ENCODE peak calls at places on chromosomes 1 and 21, in four cellular contexts. One of them, this sample, is unnamed. For H3K4me1, the result is how much of the 10 kb centered on the place peaks cover.

GRCh38 chr1:161486806-161487482 is 18.3 kb upstream of the FCGR2A start:
- DNase-seq in aorta: no peak
- DNase-seq in neural progenitor cell: peak
- DNase-seq in psoas muscle: no peak
- DNase-seq in this sample: peak

GRCh38 chr1:89873757-89874156 is 52.9 kb downstream of the LRRC8D start:
- DNase-seq in aorta: no peak
- DNase-seq in psoas muscle: no peak
- DNase-seq in neural progenitor cell: no peak
- DNase-seq in this sample: no peak

GRCh38 chr1:228141082-228141870 is 1.2 kb downstream of the GUK1 start:
- DNase-seq in neural progenitor cell: no peak
- DNase-seq in aorta: peak
- DNase-seq in psoas muscle: peak
- DNase-seq in this sample: peak

GRCh38 chr1:214808845-214809460 is 206.0 kb downstream of the CENPF start:
- DNase-seq in neural progenitor cell: peak
- DNase-seq in psoas muscle: no peak
- DNase-seq in aorta: no peak
- DNase-seq in this sample: no peak

GRCh38 chr1:235461954-235462353 is 42.3 kb downstream of the B3GALNT2 start:
- DNase-seq in neural progenitor cell: no peak
- DNase-seq in aorta: no peak
- DNase-seq in psoas muscle: no peak
- DNase-seq in this sample: no peak

GRCh38 chr21:34702341-34702807 is 33.6 kb downstream of the CLIC6 start:
- DNase-seq in aorta: peak
- DNase-seq in psoas muscle: peak
- DNase-seq in neural progenitor cell: no peak
- DNase-seq in this sample: peak

GRCh38 chr1:2229032-2229920 is 1.2 kb downstream of the SKI start:
- DNase-seq in neural progenitor cell: peak
- DNase-seq in psoas muscle: peak
- DNase-seq in aorta: peak
- DNase-seq in this sample: peak

GRCh38 chr1:230208619-230209261 is 141.7 kb downstream of the GALNT2 start:
- DNase-seq in psoas muscle: no peak
- DNase-seq in aorta: no peak
- DNase-seq in neural progenitor cell: no peak
- DNase-seq in this sample: no peak

GRCh38 chr1:116508984-116509980 is 61.5 kb downstream of the CD58 start:
- DNase-seq in neural progenitor cell: no peak
- DNase-seq in psoas muscle: no peak
- DNase-seq in aorta: peak
- DNase-seq in this sample: no peak

GRCh38 chr21:40421121-40421520 is 425.8 kb downstream of the DSCAM start:
- DNase-seq in aorta: no peak
- DNase-seq in neural progenitor cell: no peak
- DNase-seq in psoas muscle: no peak
- DNase-seq in this sample: no peak

GRCh38 chr21:33881689-33882440 is 33.7 kb downstream of the ATP5PO start:
- DNase-seq in psoas muscle: no peak
- DNase-seq in neural progenitor cell: no peak
- DNase-seq in aorta: no peak
- DNase-seq in this sample: no peak

GRCh38 chr1:70706381-70707173 is 295.5 kb downstream of the CTH start:
- DNase-seq in aorta: no peak
- DNase-seq in neural progenitor cell: peak
- DNase-seq in psoas muscle: no peak
- DNase-seq in this sample: peak

GRCh38 chr21:35635994-35636393 is 424.3 kb downstream of the SETD4 start:
- DNase-seq in psoas muscle: no peak
- DNase-seq in aorta: no peak
- DNase-seq in neural progenitor cell: no peak
- DNase-seq in this sample: no peak

GRCh38 chr1:31111290-31111951 is 45.9 kb upstream of the PUM1 start:
- DNase-seq in neural progenitor cell: peak
- DNase-seq in aorta: peak
- DNase-seq in psoas muscle: peak
- DNase-seq in this sample: peak

GRCh38 chr1:245213066-245213465 is 58.3 kb downstream of the KIF26B start:
- DNase-seq in psoas muscle: no peak
- DNase-seq in neural progenitor cell: no peak
- DNase-seq in aorta: no peak
- DNase-seq in this sample: no peak

GRCh38 chr1:51266181-51266580 is 30.1 kb downstream of the RNF11 start:
- DNase-seq in neural progenitor cell: no peak
- DNase-seq in aorta: no peak
- DNase-seq in psoas muscle: no peak
- DNase-seq in this sample: no peak

GRCh38 chr1:89810302-89810701 is 10.5 kb upstream of the LRRC8D start:
- DNase-seq in neural progenitor cell: no peak
- DNase-seq in aorta: no peak
- DNase-seq in psoas muscle: no peak
- DNase-seq in this sample: no peak

GRCh38 chr1:182460550-182460951 is 10.6 kb downstream of the RGSL1 start:
- DNase-seq in neural progenitor cell: no peak
- DNase-seq in psoas muscle: no peak
- DNase-seq in aorta: no peak
- DNase-seq in this sample: no peak

GRCh38 chr1:182457844-182458243 is 7.9 kb downstream of the RGSL1 start:
- DNase-seq in neural progenitor cell: no peak
- DNase-seq in aorta: no peak
- DNase-seq in psoas muscle: no peak
- DNase-seq in this sample: no peak

GRCh38 chr1:182459949-182460348 is 10.0 kb downstream of the RGSL1 start:
- DNase-seq in neural progenitor cell: no peak
- DNase-seq in aorta: no peak
- DNase-seq in psoas muscle: no peak
- DNase-seq in this sample: no peak
- H3K4me3 ChIP-seq in neural progenitor cell: no peak
- H3K4me3 ChIP-seq in aorta: no peak
- H3K4me3 ChIP-seq in psoas muscle: no peak
- H3K4me3 ChIP-seq in this sample: no peak

GRCh38 chr1:231238298-231238697 is 2.7 kb upstream of the GNPAT start:
- DNase-seq in neural progenitor cell: no peak
- DNase-seq in aorta: no peak
- DNase-seq in psoas muscle: no peak
- DNase-seq in this sample: no peak
- H3K4me1 ChIP-seq in neural progenitor cell: under half
- H3K4me1 ChIP-seq in aorta: under half
- H3K4me1 ChIP-seq in psoas muscle: half or more
- H3K4me1 ChIP-seq in this sample: under half

GRCh38 chr1:23613191-23614126 is 54.2 kb upstream of the ID3 start:
- DNase-seq in aorta: no peak
- DNase-seq in neural progenitor cell: no peak
- DNase-seq in psoas muscle: no peak
- DNase-seq in this sample: no peak
- H3K4me3 ChIP-seq in aorta: no peak
- H3K4me3 ChIP-seq in neural progenitor cell: no peak
- H3K4me3 ChIP-seq in psoas muscle: no peak
- H3K4me3 ChIP-seq in this sample: no peak

DNA sequence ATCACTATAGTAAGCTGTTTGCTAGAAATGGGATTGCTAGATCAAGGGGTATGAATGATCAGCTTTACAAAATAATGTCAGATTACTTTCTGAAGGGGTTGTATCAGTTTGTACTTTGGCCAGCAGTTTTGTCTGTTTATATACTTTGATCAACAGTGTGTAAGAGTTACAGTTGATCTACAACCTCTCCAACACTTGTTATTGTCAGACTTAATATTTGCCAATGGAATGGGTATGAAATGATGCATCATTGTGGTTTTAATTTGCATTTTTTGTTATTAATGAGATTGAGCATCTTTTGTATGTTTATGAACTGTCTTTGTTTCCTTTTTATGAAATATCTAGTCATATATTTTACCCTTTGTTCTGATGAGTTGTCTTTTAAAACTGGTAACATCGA is 4.3 kb downstream of the TTC3 start:
- DNase-seq in psoas muscle: no peak
- DNase-seq in aorta: no peak
- DNase-seq in neural progenitor cell: no peak
- DNase-seq in this sample: no peak
- H3K4me1 ChIP-seq in psoas muscle: under half
- H3K4me1 ChIP-seq in aorta: under half
- H3K4me1 ChIP-seq in neural progenitor cell: under half
- H3K4me1 ChIP-seq in this sample: under half

GRCh38 chr1:10866314-10867091 is 70.1 kb upstream of the CASZ1 start:
- DNase-seq in neural progenitor cell: peak
- DNase-seq in aorta: peak
- DNase-seq in psoas muscle: peak
- DNase-seq in this sample: no peak
- H3K4me3 ChIP-seq in neural progenitor cell: peak
- H3K4me3 ChIP-seq in aorta: no peak
- H3K4me3 ChIP-seq in psoas muscle: peak
- H3K4me3 ChIP-seq in this sample: peak

DNA sequence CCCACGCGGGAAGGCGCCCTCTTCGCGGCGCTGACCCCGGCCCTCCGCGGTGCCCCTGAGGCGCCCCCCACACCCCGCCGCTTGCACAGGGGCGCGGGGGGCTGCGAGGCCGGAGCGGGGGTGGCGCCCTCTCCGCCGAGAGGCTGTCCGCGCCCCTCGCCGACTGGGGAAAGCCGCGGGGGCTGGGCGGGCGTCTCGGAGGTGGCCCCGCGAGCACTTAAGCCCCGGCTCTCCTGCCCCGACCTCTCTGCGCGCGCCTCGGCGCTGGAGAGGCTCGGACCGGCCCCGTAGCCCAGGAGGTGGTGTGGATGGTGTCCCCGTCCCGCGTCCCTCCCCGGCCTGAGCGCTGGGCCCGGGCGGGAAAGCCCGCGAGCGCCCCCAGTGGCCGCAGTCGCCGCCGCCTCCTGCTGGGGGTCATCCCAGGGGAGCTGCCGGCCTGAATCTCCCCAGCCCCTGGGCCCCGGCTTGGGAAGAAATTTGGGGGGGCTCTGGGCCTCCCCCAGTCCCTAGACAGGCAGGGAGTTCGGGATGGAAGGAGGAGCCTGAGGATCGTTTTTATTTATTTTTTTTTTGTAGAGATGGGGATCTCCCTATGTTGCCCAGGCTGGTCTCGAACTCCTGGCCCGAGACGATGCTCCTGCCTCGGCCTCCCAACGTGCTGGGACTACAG is 1.9 kb upstream of the HES4 start:
- DNase-seq in psoas muscle: peak
- DNase-seq in neural progenitor cell: peak
- DNase-seq in aorta: peak
- DNase-seq in this sample: peak
- H3K4me1 ChIP-seq in psoas muscle: under half
- H3K4me1 ChIP-seq in neural progenitor cell: under half
- H3K4me1 ChIP-seq in aorta: under half
- H3K4me1 ChIP-seq in this sample: under half

DNA sequence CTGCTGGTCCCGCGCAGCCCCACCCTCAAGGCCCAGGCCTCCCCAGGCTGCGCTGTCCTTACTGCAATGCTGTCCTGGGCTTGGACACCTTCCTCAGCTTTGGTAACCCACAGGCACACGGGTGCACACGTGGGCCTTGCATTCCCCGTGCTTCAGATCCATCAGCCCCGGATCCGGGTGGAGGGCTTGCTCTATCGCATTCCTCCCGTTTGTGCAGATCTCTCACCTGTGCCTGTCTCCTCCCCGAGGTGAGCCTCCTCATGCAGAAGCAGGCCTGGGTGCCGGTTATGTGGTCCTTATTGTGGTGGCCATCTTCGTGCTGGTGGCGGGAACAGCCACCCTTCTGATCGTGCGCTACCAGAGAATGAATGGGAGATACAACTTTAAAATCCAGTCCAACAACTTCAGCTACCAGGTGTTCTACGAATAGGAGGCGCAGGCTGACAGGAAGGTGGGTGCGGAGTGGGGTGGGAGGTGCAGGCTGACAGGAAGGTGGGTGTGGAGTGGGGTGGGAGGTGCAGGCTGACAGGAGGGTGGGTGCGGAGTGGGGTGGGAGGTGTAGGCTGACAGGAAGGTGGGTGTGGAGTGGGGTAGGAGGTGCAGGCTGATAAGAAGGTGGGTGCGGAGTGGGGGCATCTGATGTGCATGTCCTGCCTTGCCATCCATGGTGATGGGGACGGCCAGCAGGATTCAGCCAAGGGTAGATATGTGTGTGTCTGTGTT is 66.2 kb downstream of the UMODL1 start:
- DNase-seq in neural progenitor cell: no peak
- DNase-seq in psoas muscle: peak
- DNase-seq in aorta: peak
- DNase-seq in this sample: no peak
- H3K4me3 ChIP-seq in neural progenitor cell: no peak
- H3K4me3 ChIP-seq in psoas muscle: no peak
- H3K4me3 ChIP-seq in aorta: no peak
- H3K4me3 ChIP-seq in this sample: no peak

GRCh38 chr1:111220302-111220890 is 7.1 kb upstream of the CHI3L2 start:
- DNase-seq in psoas muscle: no peak
- DNase-seq in aorta: no peak
- DNase-seq in neural progenitor cell: no peak
- DNase-seq in this sample: no peak

GRCh38 chr1:111219466-111220286 is 7.8 kb upstream of the CHI3L2 start:
- DNase-seq in neural progenitor cell: peak
- DNase-seq in aorta: no peak
- DNase-seq in psoas muscle: no peak
- DNase-seq in this sample: no peak

GRCh38 chr1:111216751-111217150 is 10.8 kb upstream of the CHI3L2 start:
- DNase-seq in psoas muscle: no peak
- DNase-seq in aorta: no peak
- DNase-seq in neural progenitor cell: no peak
- DNase-seq in this sample: no peak

GRCh38 chr1:111217183-111217910 is 10.2 kb upstream of the CHI3L2 start:
- DNase-seq in aorta: no peak
- DNase-seq in neural progenitor cell: no peak
- DNase-seq in psoas muscle: no peak
- DNase-seq in this sample: no peak

GRCh38 chr1:111218947-111219346 is 8.6 kb upstream of the CHI3L2 start:
- DNase-seq in psoas muscle: no peak
- DNase-seq in aorta: no peak
- DNase-seq in neural progenitor cell: no peak
- DNase-seq in this sample: no peak
- H3K4me1 ChIP-seq in psoas muscle: under half
- H3K4me1 ChIP-seq in aorta: under half
- H3K4me1 ChIP-seq in neural progenitor cell: under half
- H3K4me1 ChIP-seq in this sample: under half